ENCODE peak calls at places on chromosome 16, in five cellular contexts. One of them, this sample, is unnamed.

GRCh38 chr16:29818082-29818481 is 2.1 kb downstream of the PAGR1 start:
- DNase-seq in colonic mucosa: no peak
- DNase-seq in kidney: no peak
- DNase-seq in CD8-positive, alpha-beta T cell: no peak
- DNase-seq in cardiac muscle cell: no peak
- DNase-seq in this sample: no peak

GRCh38 chr16:55944377-55944802 is 69.2 kb upstream of the CES5A start:
- DNase-seq in colonic mucosa: peak; percentile 54
- DNase-seq in kidney: peak; percentile 87
- DNase-seq in CD8-positive, alpha-beta T cell: peak; percentile 70
- DNase-seq in cardiac muscle cell: peak; percentile 78
- DNase-seq in this sample: no peak

GRCh38 chr16:85279874-85280545 is 167.7 kb upstream of the CIBAR2 start:
- DNase-seq in colonic mucosa: no peak
- DNase-seq in kidney: peak; percentile 92
- DNase-seq in CD8-positive, alpha-beta T cell: no peak
- DNase-seq in cardiac muscle cell: no peak
- DNase-seq in this sample: no peak

GRCh38 chr16:3195975-3196374 is 8.0 kb downstream of the OR1F1 start:
- DNase-seq in colonic mucosa: no peak
- DNase-seq in kidney: no peak
- DNase-seq in CD8-positive, alpha-beta T cell: no peak
- DNase-seq in cardiac muscle cell: no peak
- DNase-seq in this sample: no peak

GRCh38 chr16:80121522-80121909 is 419.3 kb upstream of the DYNLRB2 start:
- DNase-seq in colonic mucosa: no peak
- DNase-seq in kidney: no peak
- DNase-seq in CD8-positive, alpha-beta T cell: no peak
- DNase-seq in cardiac muscle cell: no peak
- DNase-seq in this sample: no peak

GRCh38 chr16:4697867-4698291 is 4.5 kb downstream of the NUDT16L1 start:
- DNase-seq in colonic mucosa: no peak
- DNase-seq in kidney: peak; percentile 73
- DNase-seq in CD8-positive, alpha-beta T cell: no peak
- DNase-seq in cardiac muscle cell: no peak
- DNase-seq in this sample: no peak

GRCh38 chr16:10552998-10553491 is 27.4 kb downstream of the EMP2 start:
- DNase-seq in colonic mucosa: peak; percentile 34
- DNase-seq in kidney: no peak
- DNase-seq in CD8-positive, alpha-beta T cell: peak; percentile 62
- DNase-seq in cardiac muscle cell: peak; percentile 26
- DNase-seq in this sample: no peak

GRCh38 chr16:28218109-28218508 is 6.3 kb upstream of the XPO6 start:
- DNase-seq in colonic mucosa: peak; percentile 35
- DNase-seq in kidney: no peak
- DNase-seq in CD8-positive, alpha-beta T cell: peak; percentile 77
- DNase-seq in cardiac muscle cell: no peak
- DNase-seq in this sample: no peak

GRCh38 chr16:19555938-19556778 is 655 bp downstream of the VPS35L start:
- DNase-seq in colonic mucosa: peak; percentile 29
- DNase-seq in kidney: no peak
- DNase-seq in CD8-positive, alpha-beta T cell: no peak
- DNase-seq in cardiac muscle cell: peak; percentile 14
- DNase-seq in this sample: no peak

GRCh38 chr16:26606381-26607150 is 460.2 kb upstream of the C16orf82 start:
- DNase-seq in colonic mucosa: no peak
- DNase-seq in kidney: no peak
- DNase-seq in CD8-positive, alpha-beta T cell: no peak
- DNase-seq in cardiac muscle cell: no peak
- DNase-seq in this sample: no peak

GRCh38 chr16:12462690-12463646 is 340.7 kb downstream of the CPPED1 start:
- DNase-seq in colonic mucosa: no peak
- DNase-seq in kidney: no peak
- DNase-seq in CD8-positive, alpha-beta T cell: no peak
- DNase-seq in cardiac muscle cell: no peak
- DNase-seq in this sample: no peak

GRCh38 chr16:78069913-78070312 is 29.5 kb upstream of the WWOX start:
- DNase-seq in colonic mucosa: no peak
- DNase-seq in kidney: no peak
- DNase-seq in CD8-positive, alpha-beta T cell: no peak
- DNase-seq in cardiac muscle cell: no peak
- DNase-seq in this sample: no peak

GRCh38 chr16:25713785-25714570 is 22.2 kb downstream of the HS3ST4 start:
- DNase-seq in colonic mucosa: no peak
- DNase-seq in kidney: no peak
- DNase-seq in CD8-positive, alpha-beta T cell: no peak
- DNase-seq in cardiac muscle cell: no peak
- DNase-seq in this sample: no peak

GRCh38 chr16:49283376-49284049 is 1.9 kb upstream of the CBLN1 start:
- DNase-seq in colonic mucosa: no peak
- DNase-seq in kidney: no peak
- DNase-seq in CD8-positive, alpha-beta T cell: no peak
- DNase-seq in cardiac muscle cell: no peak
- DNase-seq in this sample: no peak

GRCh38 chr16:49280861-49281331 is 742 bp downstream of the CBLN1 start:
- DNase-seq in colonic mucosa: no peak
- DNase-seq in kidney: no peak
- DNase-seq in CD8-positive, alpha-beta T cell: no peak
- DNase-seq in cardiac muscle cell: no peak
- DNase-seq in this sample: no peak

GRCh38 chr16:49282690-49283375 is 1.2 kb upstream of the CBLN1 start:
- DNase-seq in colonic mucosa: peak; percentile 35
- DNase-seq in kidney: no peak
- DNase-seq in CD8-positive, alpha-beta T cell: no peak
- DNase-seq in cardiac muscle cell: peak; percentile 76
- DNase-seq in this sample: no peak

GRCh38 chr16:49281481-49281842 is at the start of gene CBLN1:
- DNase-seq in colonic mucosa: no peak
- DNase-seq in kidney: no peak
- DNase-seq in CD8-positive, alpha-beta T cell: no peak
- DNase-seq in cardiac muscle cell: no peak
- DNase-seq in this sample: no peak

GRCh38 chr16:49281843-49282642 is 405 bp upstream of the CBLN1 start:
- DNase-seq in colonic mucosa: peak; percentile 90
- DNase-seq in kidney: peak; percentile 84
- DNase-seq in CD8-positive, alpha-beta T cell: no peak
- DNase-seq in cardiac muscle cell: peak; percentile 98
- DNase-seq in this sample: no peak
- TF ChIP-seq CTCF in colonic mucosa: peak; percentile 27
- TF ChIP-seq CTCF in kidney: no peak
- TF ChIP-seq CTCF in CD8-positive, alpha-beta T cell: no peak
- TF ChIP-seq CTCF in cardiac muscle cell: peak; percentile 7
- TF ChIP-seq CTCF in this sample: peak; percentile 67

GRCh38 chr16:23728112-23728477 is 15.1 kb upstream of the ERN2 start:
- DNase-seq in colonic mucosa: no peak
- DNase-seq in kidney: no peak
- DNase-seq in CD8-positive, alpha-beta T cell: no peak
- DNase-seq in cardiac muscle cell: no peak
- DNase-seq in this sample: no peak
- TF ChIP-seq CTCF in colonic mucosa: no peak
- TF ChIP-seq CTCF in kidney: no peak
- TF ChIP-seq CTCF in CD8-positive, alpha-beta T cell: peak; percentile 3
- TF ChIP-seq CTCF in cardiac muscle cell: no peak
- TF ChIP-seq CTCF in this sample: peak; percentile 55

DNA sequence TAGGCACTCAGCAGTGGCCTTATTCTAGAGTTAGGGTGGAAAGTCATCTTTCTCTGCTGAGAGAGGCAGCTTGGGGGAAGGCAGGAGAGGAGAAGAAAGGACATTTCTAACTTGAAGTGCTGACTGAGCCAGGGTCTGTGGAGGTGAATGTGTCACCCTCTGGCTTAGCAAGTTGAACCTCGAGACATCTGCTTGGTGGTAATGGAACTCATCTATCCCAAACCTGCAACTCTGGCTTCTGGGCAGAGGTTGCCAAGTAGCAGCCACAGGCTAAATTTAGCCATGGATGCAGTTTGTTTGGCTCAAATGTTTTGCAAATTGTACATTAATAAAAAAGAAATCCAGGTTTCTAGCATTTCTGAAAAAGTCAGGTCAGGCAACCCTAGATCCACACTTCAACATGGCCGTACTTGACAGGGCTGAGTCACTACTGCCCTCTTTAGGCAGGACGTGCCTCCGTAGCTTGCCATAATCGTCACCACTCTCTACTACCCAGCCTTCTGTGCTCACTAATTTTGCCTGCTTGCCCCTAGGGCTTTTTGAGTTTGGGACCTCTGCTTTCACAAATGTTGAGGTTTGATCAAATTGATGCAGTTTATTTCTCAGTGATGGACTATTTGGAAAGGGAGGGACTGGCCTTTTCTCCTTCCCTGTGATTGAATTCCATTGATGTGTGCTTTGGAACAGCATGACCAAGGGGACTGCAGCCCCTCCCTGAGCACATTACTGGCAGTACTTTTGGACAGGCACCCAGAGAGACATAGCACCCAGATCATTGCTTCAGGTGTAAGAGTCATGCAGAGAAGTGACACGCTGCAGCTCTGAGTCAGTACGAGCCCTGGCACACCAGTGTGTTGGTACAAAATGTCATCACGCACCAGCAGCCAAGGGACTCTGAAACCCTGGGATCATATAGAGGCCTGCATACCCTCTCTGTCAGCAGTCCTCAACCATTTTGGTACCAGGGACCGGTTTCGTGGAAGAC is 5.2 kb downstream of the CDH13 start:
- DNase-seq in colonic mucosa: no peak
- DNase-seq in kidney: no peak
- DNase-seq in CD8-positive, alpha-beta T cell: no peak
- DNase-seq in cardiac muscle cell: no peak
- DNase-seq in this sample: no peak
- TF ChIP-seq CTCF in colonic mucosa: no peak
- TF ChIP-seq CTCF in kidney: no peak
- TF ChIP-seq CTCF in CD8-positive, alpha-beta T cell: no peak
- TF ChIP-seq CTCF in cardiac muscle cell: peak; percentile 38
- TF ChIP-seq CTCF in this sample: peak; percentile 59

DNA sequence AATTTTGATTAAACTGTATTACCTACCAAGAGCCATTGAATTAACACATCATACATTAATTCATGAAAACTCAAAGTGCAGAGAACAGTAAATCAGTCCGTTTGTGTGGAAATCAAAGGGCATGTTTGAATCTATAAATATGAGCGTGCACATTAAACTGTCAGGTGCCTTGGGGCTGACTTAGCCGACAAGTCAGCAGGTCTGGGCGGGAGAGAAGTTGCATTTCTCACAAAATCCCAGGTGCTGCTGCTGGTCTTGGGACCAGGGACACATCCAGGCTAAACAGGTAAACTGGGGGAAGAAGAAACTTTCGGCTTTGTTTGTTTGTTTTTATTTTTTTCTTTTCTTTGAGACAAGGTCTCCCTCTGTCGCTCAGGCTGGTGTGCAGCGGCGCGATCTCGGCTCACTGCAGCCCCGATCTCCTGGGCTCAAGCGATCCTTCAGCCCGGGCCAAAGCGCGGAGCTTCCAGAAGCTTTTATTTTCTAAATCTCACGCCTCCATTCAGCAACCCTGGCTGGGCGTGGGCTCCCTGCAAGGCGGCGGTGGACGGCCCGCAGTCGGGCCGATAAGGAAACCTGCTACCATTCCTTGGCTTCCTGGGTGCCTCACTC is 213.9 kb downstream of the MRTFB start:
- DNase-seq in colonic mucosa: no peak
- DNase-seq in kidney: peak; percentile 86
- DNase-seq in CD8-positive, alpha-beta T cell: no peak
- DNase-seq in cardiac muscle cell: peak; percentile 71
- DNase-seq in this sample: no peak
- TF ChIP-seq CTCF in colonic mucosa: no peak
- TF ChIP-seq CTCF in kidney: peak; percentile 17
- TF ChIP-seq CTCF in CD8-positive, alpha-beta T cell: no peak
- TF ChIP-seq CTCF in cardiac muscle cell: peak; percentile 37
- TF ChIP-seq CTCF in this sample: peak; percentile 83

GRCh38 chr16:720507-720989 is 398 bp upstream of the ANTKMT start:
- DNase-seq in colonic mucosa: peak; percentile 65
- DNase-seq in kidney: no peak
- DNase-seq in CD8-positive, alpha-beta T cell: no peak
- DNase-seq in cardiac muscle cell: peak; percentile 78
- DNase-seq in this sample: no peak
- TF ChIP-seq CTCF in colonic mucosa: no peak
- TF ChIP-seq CTCF in kidney: no peak
- TF ChIP-seq CTCF in CD8-positive, alpha-beta T cell: no peak
- TF ChIP-seq CTCF in cardiac muscle cell: peak; percentile 24
- TF ChIP-seq CTCF in this sample: peak; percentile 46

GRCh38 chr16:15677447-15677846 is 27.4 kb downstream of the NDE1 start:
- DNase-seq in colonic mucosa: no peak
- DNase-seq in kidney: no peak
- DNase-seq in CD8-positive, alpha-beta T cell: no peak
- DNase-seq in cardiac muscle cell: no peak
- DNase-seq in this sample: no peak

GRCh38 chr16:15676506-15676905 is 26.5 kb downstream of the NDE1 start:
- DNase-seq in colonic mucosa: no peak
- DNase-seq in kidney: no peak
- DNase-seq in CD8-positive, alpha-beta T cell: no peak
- DNase-seq in cardiac muscle cell: no peak
- DNase-seq in this sample: no peak

GRCh38 chr16:15686287-15686686 is 36.2 kb downstream of the NDE1 start:
- DNase-seq in colonic mucosa: no peak
- DNase-seq in kidney: no peak
- DNase-seq in CD8-positive, alpha-beta T cell: no peak
- DNase-seq in cardiac muscle cell: no peak
- DNase-seq in this sample: no peak

GRCh38 chr16:15682105-15682570 is 32.1 kb downstream of the NDE1 start:
- DNase-seq in colonic mucosa: no peak
- DNase-seq in kidney: no peak
- DNase-seq in CD8-positive, alpha-beta T cell: no peak
- DNase-seq in cardiac muscle cell: peak; percentile 39
- DNase-seq in this sample: no peak
- TF ChIP-seq CTCF in colonic mucosa: no peak
- TF ChIP-seq CTCF in kidney: peak; percentile 4
- TF ChIP-seq CTCF in CD8-positive, alpha-beta T cell: peak; percentile 35
- TF ChIP-seq CTCF in cardiac muscle cell: peak; percentile 60
- TF ChIP-seq CTCF in this sample: peak; percentile 76

This sample was measured in chondrocyte.